ENCODE peak calls at places on chromosomes 16 and 17, in four cellular contexts. J is K562, G is H1, S is GM12878. Y is an unnamed sample.

GRCh38 chr17:69581061-69581955 is 166.8 kb downstream of the MAP2K6 start:
- DNase-seq in G (no peak), J (no peak), S (peak), Y (no peak)

GRCh38 chr17:50421308-50422031 is 4.5 kb upstream of the ACSF2 start:
- DNase-seq in J (no peak), G (no peak), S (no peak), Y (no peak)

GRCh38 chr17:78974635-78975591 is 4.8 kb downstream of the LGALS3BP start:
- DNase-seq in G (no peak), S (no peak), J (no peak), Y (no peak)

GRCh38 chr17:1328437-1328836 is 49.0 kb downstream of the TRARG1 start:
- DNase-seq in G (no peak), J (no peak), S (no peak), Y (no peak)

GRCh38 chr17:20114466-20114865 is 105.3 kb downstream of the SPECC1 start:
- DNase-seq in G (no peak), J (no peak), S (no peak), Y (no peak)

GRCh38 chr17:46081018-46081320 is 81.9 kb downstream of the STH start:
- DNase-seq in S (no peak), J (no peak), G (no peak), Y (no peak)

GRCh38 chr17:81666342-81667191 is at the start of the genes CCDC137 and OXLD1:
- DNase-seq in J (peak), G (peak), S (peak), Y (peak)

GRCh38 chr17:68457168-68457538 is at the start of gene WIPI1:
- DNase-seq in S (no peak), J (no peak), G (no peak), Y (peak)

GRCh38 chr16:11260596-11260966 is 4.6 kb upstream of the SOCS1 start:
- DNase-seq in J (no peak), S (no peak), G (no peak), Y (no peak)

GRCh38 chr17:632551-632950 is 82.1 kb downstream of the VPS53 start:
- DNase-seq in J (no peak), S (no peak), G (no peak), Y (no peak)

GRCh38 chr17:5825717-5826330 is 241.5 kb upstream of the NLRP1 start:
- DNase-seq in S (no peak), G (no peak), J (no peak), Y (no peak)

GRCh38 chr17:63946440-63947363 is 14.6 kb upstream of the CD79B start:
- DNase-seq in S (no peak), G (no peak), J (peak), Y (peak)

GRCh38 chr17:15886804-15887203 is 58.1 kb upstream of the ADORA2B start:
- DNase-seq in J (no peak), S (no peak), G (no peak), Y (no peak)

GRCh38 chr17:32266389-32267269 is 997 bp downstream of the RHBDL3 start:
- DNase-seq in J (peak), G (no peak), S (no peak), Y (no peak)
- TF ChIP-seq CHD2 in J (no peak), G (no peak), S (no peak), Y (no peak)

DNA sequence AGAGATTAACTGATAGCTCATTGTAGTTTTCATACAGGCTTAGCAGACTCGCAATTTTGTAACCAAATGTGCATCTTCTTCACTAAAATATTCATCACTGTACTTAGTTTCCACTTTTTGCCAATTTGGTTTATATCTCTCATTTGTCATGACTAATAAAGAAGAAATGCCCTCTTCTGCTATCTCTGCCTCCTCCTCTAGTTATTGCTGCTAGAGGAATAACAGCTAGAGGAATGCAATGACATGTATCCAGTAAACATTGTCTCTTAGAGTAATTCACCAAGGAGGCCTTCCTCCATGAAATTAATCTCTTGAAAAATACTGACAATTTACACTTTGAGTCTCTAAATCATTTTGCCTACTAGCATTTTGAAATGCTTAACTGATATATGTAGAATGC is 115.4 kb upstream of the COX10 start:
- DNase-seq in J (no peak), G (no peak), S (no peak), Y (no peak)
- TF ChIP-seq ATF3 in J (no peak), G (no peak), S (no peak), Y (no peak)

DNA sequence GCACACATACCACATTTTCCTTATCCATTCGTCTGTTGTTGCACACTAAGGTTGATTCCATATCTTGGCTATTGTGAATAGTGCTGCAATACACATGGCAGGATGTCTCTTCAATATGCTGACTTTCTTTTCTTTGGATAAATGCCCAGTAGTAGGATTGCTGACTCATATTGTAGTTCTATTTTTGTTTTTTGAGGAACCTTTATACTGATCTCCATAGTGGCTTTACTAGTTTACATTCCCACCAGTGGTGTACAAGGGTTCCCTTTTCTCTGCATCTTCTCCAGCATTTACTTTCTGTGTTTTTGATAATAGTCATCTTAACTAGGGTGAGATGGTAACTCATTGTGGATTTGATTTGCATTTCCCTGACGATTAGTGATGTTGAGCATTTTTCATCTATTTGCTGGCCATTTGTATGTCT is 118.1 kb downstream of the STXBP4 start:
- DNase-seq in J (peak), G (no peak), S (no peak), Y (no peak)
- TF ChIP-seq CHD2 in J (no peak), G (no peak), S (no peak), Y (no peak)

DNA sequence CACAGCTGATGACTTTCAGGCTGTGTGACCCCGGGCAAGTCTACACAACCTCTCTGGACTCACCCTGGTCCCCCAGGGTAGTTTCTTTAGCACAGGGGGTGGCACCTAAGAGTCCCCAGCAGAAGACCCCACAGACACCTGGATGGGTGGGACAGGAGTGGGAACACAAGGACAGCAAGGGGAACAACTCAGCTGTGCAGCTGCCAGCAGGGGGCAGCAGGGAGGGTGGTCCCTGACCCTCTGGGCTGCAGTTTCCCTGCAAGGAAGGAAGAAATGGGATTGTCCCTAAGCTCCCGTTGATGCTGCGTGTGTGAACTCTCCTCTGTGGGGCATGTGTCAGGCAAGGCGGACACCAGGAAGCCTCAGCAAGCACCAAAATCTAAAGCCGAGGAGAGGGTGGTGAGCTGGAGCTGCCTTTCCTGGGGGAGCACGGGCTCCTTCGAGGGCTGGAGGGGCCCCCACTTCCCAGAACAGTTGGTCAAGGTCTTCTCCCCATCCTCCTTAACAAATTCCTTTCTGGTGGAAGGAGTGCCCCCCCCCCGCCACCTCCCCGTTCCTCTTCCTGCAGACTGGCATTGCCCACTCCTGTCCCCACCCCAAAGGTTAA is 24.1 kb upstream of the CDH5 start:
- DNase-seq in S (no peak), J (peak), G (peak), Y (peak)
- TF ChIP-seq ATF3 in S (no peak), J (no peak), G (no peak), Y (no peak)